ENCODE peak calls at places on chromosome 1, in seven cellular contexts. One of them, this sample, is unnamed.

GRCh38 chr1:184110253-184111204 is 59.0 kb downstream of the TSEN15 start:
- DNase-seq in smooth muscle cell of the brain vasculature: no peak
- DNase-seq in posterior vena cava: no peak
- DNase-seq in progenitor cell of endocrine pancreas: no peak
- DNase-seq in MM.1S: no peak
- DNase-seq in sigmoid colon: no peak
- DNase-seq in HS-27A: no peak
- DNase-seq in this sample: no peak

GRCh38 chr1:182430263-182431068 is 19.5 kb upstream of the RGSL1 start:
- DNase-seq in smooth muscle cell of the brain vasculature: no peak
- DNase-seq in posterior vena cava: no peak
- DNase-seq in progenitor cell of endocrine pancreas: no peak
- DNase-seq in MM.1S: peak; percentile 89
- DNase-seq in sigmoid colon: no peak
- DNase-seq in HS-27A: no peak
- DNase-seq in this sample: no peak

GRCh38 chr1:93770640-93771039 is 89.0 kb upstream of the BCAR3 start:
- DNase-seq in smooth muscle cell of the brain vasculature: no peak
- DNase-seq in posterior vena cava: no peak
- DNase-seq in progenitor cell of endocrine pancreas: no peak
- DNase-seq in MM.1S: no peak
- DNase-seq in sigmoid colon: no peak
- DNase-seq in HS-27A: no peak
- DNase-seq in this sample: no peak

GRCh38 chr1:77829851-77830250 is 50.4 kb downstream of the MIGA1 start:
- DNase-seq in smooth muscle cell of the brain vasculature: no peak
- DNase-seq in posterior vena cava: no peak
- DNase-seq in progenitor cell of endocrine pancreas: no peak
- DNase-seq in MM.1S: no peak
- DNase-seq in sigmoid colon: no peak
- DNase-seq in HS-27A: no peak
- DNase-seq in this sample: no peak

GRCh38 chr1:241749041-241749798 is 97.1 kb downstream of the WDR64 start:
- DNase-seq in smooth muscle cell of the brain vasculature: no peak
- DNase-seq in posterior vena cava: no peak
- DNase-seq in progenitor cell of endocrine pancreas: no peak
- DNase-seq in MM.1S: no peak
- DNase-seq in sigmoid colon: no peak
- DNase-seq in HS-27A: no peak
- DNase-seq in this sample: no peak

GRCh38 chr1:91842563-91842962 is 43.4 kb downstream of the TGFBR3 start:
- DNase-seq in smooth muscle cell of the brain vasculature: no peak
- DNase-seq in posterior vena cava: no peak
- DNase-seq in progenitor cell of endocrine pancreas: no peak
- DNase-seq in MM.1S: no peak
- DNase-seq in sigmoid colon: no peak
- DNase-seq in HS-27A: no peak
- DNase-seq in this sample: no peak

GRCh38 chr1:168585191-168585590 is 8.8 kb downstream of the XCL1 start:
- DNase-seq in smooth muscle cell of the brain vasculature: no peak
- DNase-seq in posterior vena cava: no peak
- DNase-seq in progenitor cell of endocrine pancreas: no peak
- DNase-seq in MM.1S: no peak
- DNase-seq in sigmoid colon: no peak
- DNase-seq in HS-27A: no peak
- DNase-seq in this sample: no peak

GRCh38 chr1:31373897-31374486 is 1.1 kb upstream of the FABP3 start:
- DNase-seq in smooth muscle cell of the brain vasculature: no peak
- DNase-seq in posterior vena cava: no peak
- DNase-seq in progenitor cell of endocrine pancreas: no peak
- DNase-seq in MM.1S: no peak
- DNase-seq in sigmoid colon: peak; percentile 27
- DNase-seq in HS-27A: no peak
- DNase-seq in this sample: no peak

GRCh38 chr1:172320723-172321122 is 99.8 kb upstream of the C1orf105 start:
- DNase-seq in smooth muscle cell of the brain vasculature: no peak
- DNase-seq in posterior vena cava: no peak
- DNase-seq in progenitor cell of endocrine pancreas: no peak
- DNase-seq in MM.1S: no peak
- DNase-seq in sigmoid colon: peak; percentile 69
- DNase-seq in HS-27A: no peak
- DNase-seq in this sample: no peak

GRCh38 chr1:185488673-185489311 is 171.7 kb upstream of the IVNS1ABP start:
- DNase-seq in smooth muscle cell of the brain vasculature: no peak
- DNase-seq in posterior vena cava: no peak
- DNase-seq in progenitor cell of endocrine pancreas: no peak
- DNase-seq in MM.1S: no peak
- DNase-seq in sigmoid colon: no peak
- DNase-seq in HS-27A: no peak
- DNase-seq in this sample: no peak

GRCh38 chr1:18644013-18644399 is 13.4 kb downstream of the PAX7 start:
- DNase-seq in smooth muscle cell of the brain vasculature: no peak
- DNase-seq in posterior vena cava: no peak
- DNase-seq in progenitor cell of endocrine pancreas: no peak
- DNase-seq in MM.1S: no peak
- DNase-seq in sigmoid colon: no peak
- DNase-seq in HS-27A: no peak
- DNase-seq in this sample: no peak

GRCh38 chr1:200311256-200311655 is 98.6 kb downstream of the ZNF281 start:
- DNase-seq in smooth muscle cell of the brain vasculature: no peak
- DNase-seq in posterior vena cava: no peak
- DNase-seq in progenitor cell of endocrine pancreas: no peak
- DNase-seq in MM.1S: no peak
- DNase-seq in sigmoid colon: no peak
- DNase-seq in HS-27A: no peak
- DNase-seq in this sample: no peak

GRCh38 chr1:161074676-161075368 is 5.1 kb upstream of the ARHGAP30 start:
- DNase-seq in smooth muscle cell of the brain vasculature: no peak
- DNase-seq in posterior vena cava: no peak
- DNase-seq in progenitor cell of endocrine pancreas: no peak
- DNase-seq in MM.1S: no peak
- DNase-seq in sigmoid colon: no peak
- DNase-seq in HS-27A: no peak
- DNase-seq in this sample: no peak